ENCODE peak calls at places on chromosomes 16 and 17, in five cellular contexts. H is SW 1271, L is GM04503, K is testis, Y is GM13976. J is an unnamed sample.

GRCh38 chr16:87527055-87527724 is 34.4 kb upstream of the ZCCHC14 start:
- DNase-seq in H (no peak), L (no peak), K (no peak), Y (no peak), J (no peak)

GRCh38 chr16:3861808-3862451 is 18.6 kb downstream of the CREBBP start:
- DNase-seq in H (no peak), L (no peak), K (no peak), Y (no peak), J (no peak)

GRCh38 chr17:6449307-6449706 is 5.1 kb downstream of the PIMREG start:
- DNase-seq in H (no peak), L (no peak), K (no peak), Y (no peak), J (no peak)

GRCh38 chr17:62674841-62675240 is 47.4 kb downstream of the MRC2 start:
- DNase-seq in H (no peak), L (no peak), K (no peak), Y (no peak), J (no peak)

GRCh38 chr16:31474173-31474714 is 2.3 kb downstream of the TGFB1I1 start:
- DNase-seq in H (no peak), L (peak), K (no peak), Y (no peak), J (no peak)

GRCh38 chr17:31663576-31663975 is 195.5 kb downstream of the COPRS start:
- DNase-seq in H (no peak), L (no peak), K (no peak), Y (no peak), J (no peak)

GRCh38 chr17:39995438-39995837 is 14.8 kb downstream of the PSMD3 start:
- DNase-seq in H (no peak), L (no peak), K (no peak), Y (no peak), J (no peak)

GRCh38 chr16:8678068-8678927 is 3.9 kb downstream of the ABAT start:
- DNase-seq in H (no peak), L (peak), K (no peak), Y (no peak), J (no peak)

GRCh38 chr17:59565959-59566324 is 532 bp downstream of the DHX40 start:
- DNase-seq in H (peak), L (peak), K (peak), Y (peak), J (peak)

GRCh38 chr17:6244796-6245195 is 174.6 kb downstream of the WSCD1 start:
- DNase-seq in H (no peak), L (no peak), K (no peak), Y (no peak), J (no peak)

GRCh38 chr17:8964801-8965393 is 610 bp downstream of the PIK3R5 start:
- DNase-seq in H (no peak), L (no peak), K (no peak), Y (peak), J (no peak)

GRCh38 chr16:28202147-28202746 is 9.5 kb downstream of the XPO6 start:
- DNase-seq in H (no peak), L (no peak), K (no peak), Y (peak), J (no peak)

GRCh38 chr17:76480676-76481075 is 13.3 kb downstream of the AANAT start:
- DNase-seq in H (no peak), L (no peak), K (peak), Y (peak), J (no peak)

GRCh38 chr17:80575057-80575875 is 30.6 kb downstream of the RPTOR start:
- DNase-seq in H (no peak), L (no peak), K (peak), Y (peak), J (peak)

J was measured in thyroid gland.